ENCODE peak calls at places on chromosome 1, in five cellular contexts. R is AG04450, U is esophagus squamous epithelium, Y is breast epithelium, B is cardiac muscle cell. M is an unnamed sample.

GRCh38 chr1:192697771-192698170 is 61.8 kb downstream of the RGS13 start:
- DNase-seq in R (no peak), U (no peak), Y (no peak), B (no peak), M (no peak)

GRCh38 chr1:210922666-210923065 is 211.3 kb downstream of the KCNH1 start:
- DNase-seq in R (no peak), U (no peak), Y (no peak), B (no peak), M (no peak)

GRCh38 chr1:228015276-228016180 is 8.7 kb downstream of the WNT3A start:
- DNase-seq in R (no peak), U (no peak), Y (peak), B (no peak), M (no peak)

GRCh38 chr1:57024855-57025254 is 59.0 kb upstream of the C8B start:
- DNase-seq in R (no peak), U (no peak), Y (no peak), B (no peak), M (no peak)

GRCh38 chr1:39326836-39327235 is 122.3 kb downstream of the MACF1 start:
- DNase-seq in R (no peak), U (no peak), Y (no peak), B (no peak), M (no peak)

GRCh38 chr1:189992856-189993255 is 484.8 kb downstream of the BRINP3 start:
- DNase-seq in R (no peak), U (no peak), Y (no peak), B (no peak), M (no peak)

GRCh38 chr1:177007437-177008161 is 156.9 kb downstream of the ASTN1 start:
- DNase-seq in R (no peak), U (no peak), Y (no peak), B (no peak), M (no peak)

GRCh38 chr1:167750641-167751040 is 28.9 kb downstream of the MPZL1 start:
- DNase-seq in R (no peak), U (no peak), Y (no peak), B (no peak), M (no peak)

GRCh38 chr1:212485895-212486590 is 53.3 kb downstream of the NENF start:
- DNase-seq in R (peak), U (peak), Y (peak), B (peak), M (no peak)

GRCh38 chr1:18110968-18111367 is 3.4 kb downstream of the IGSF21 start:
- DNase-seq in R (no peak), U (no peak), Y (no peak), B (no peak), M (no peak)

GRCh38 chr1:46690931-46691411 is 19.3 kb downstream of the TEX38 start:
- DNase-seq in R (no peak), U (no peak), Y (no peak), B (no peak), M (no peak)

GRCh38 chr1:179046808-179047636 is 21.3 kb downstream of the FAM20B start:
- DNase-seq in R (no peak), U (no peak), Y (no peak), B (peak), M (no peak)

GRCh38 chr1:46545784-46546183 is 5.7 kb downstream of the KNCN start:
- DNase-seq in R (no peak), U (no peak), Y (no peak), B (no peak), M (no peak)

DNA sequence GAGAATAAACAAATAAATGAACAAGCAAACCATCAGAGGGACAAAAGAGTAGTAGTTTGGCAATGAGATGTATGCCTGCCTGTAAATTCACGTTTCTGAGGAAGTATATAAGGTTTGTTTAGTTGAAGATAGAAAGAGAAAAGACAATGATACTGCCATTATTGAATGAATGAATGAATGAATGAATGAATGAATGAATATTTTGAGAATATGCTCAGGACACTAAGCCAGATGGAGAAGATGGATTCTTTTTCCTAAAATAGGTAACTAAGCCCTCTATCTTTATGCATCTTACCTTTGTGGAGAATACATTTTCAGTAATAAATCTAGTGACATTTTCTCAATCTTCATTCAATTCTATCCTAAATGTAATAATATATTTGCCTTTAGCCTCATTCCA is 49.4 kb downstream of the SLC35A3 start:
- DNase-seq in R (no peak), U (no peak), Y (no peak), B (no peak), M (no peak)
- TF ChIP-seq CTCF in R (no peak), U (no peak), Y (no peak), B (no peak), M (no peak)

GRCh38 chr1:2003564-2004131 is at the start of gene CFAP74:
- DNase-seq in R (no peak), U (no peak), Y (no peak), B (peak), M (no peak)
- H3K4me3 ChIP-seq in R (peak), U (no peak), Y (peak), B (peak), M (no peak)

GRCh38 chr1:207619833-207620572 is 24.9 kb upstream of the CR1L start:
- DNase-seq in R (peak), U (no peak), Y (no peak), B (peak), M (peak)

GRCh38 chr1:207620573-207620893 is 24.4 kb upstream of the CR1L start:
- DNase-seq in R (no peak), U (no peak), Y (no peak), B (no peak), M (no peak)
- TF ChIP-seq CTCF in R (no peak), U (no peak), Y (no peak), B (no peak), M (no peak)

GRCh38 chr1:63923302-63923701 is 149.5 kb downstream of the ROR1 start:
- DNase-seq in R (no peak), U (no peak), Y (no peak), B (no peak), M (no peak)
- H3K4me3 ChIP-seq in R (no peak), U (no peak), Y (no peak), B (no peak), M (no peak)

M was measured in LNCaP clone FGC.